ENCODE peak calls at places on chromosomes 16 and 17, in eight cellular contexts. I, C, L, K, W, E, V and F are unnamed samples.

GRCh38 chr17:3944485-3945388 is 19.5 kb downstream of the ATP2A3 start:
- DNase-seq in I (peak; percentile 66), C (no peak), L (peak; percentile 49), K (no peak), W (peak; percentile 65), E (peak; percentile 37), V (peak; percentile 85), F (no peak)

GRCh38 chr17:82330322-82331239 is 3.0 kb downstream of the SECTM1 start:
- DNase-seq in I (no peak), C (peak; percentile 93), L (no peak), K (no peak), W (peak; percentile 75), E (peak; percentile 68), V (no peak), F (no peak)

GRCh38 chr17:40281663-40282062 is 6.0 kb upstream of the CDC6 start:
- DNase-seq in I (no peak), C (no peak), L (no peak), K (no peak), W (no peak), E (no peak), V (no peak), F (no peak)

GRCh38 chr17:76585649-76586593 is at the start of gene ST6GALNAC2:
- DNase-seq in I (peak; percentile 84), C (no peak), L (peak; percentile 40), K (no peak), W (no peak), E (peak; percentile 71), V (peak; percentile 47), F (peak; percentile 82)

GRCh38 chr16:84294196-84295142 is at the start of gene WFDC1:
- DNase-seq in I (no peak), C (no peak), L (no peak), K (no peak), W (peak; percentile 39), E (no peak), V (no peak), F (no peak)

GRCh38 chr16:88376835-88377726 is 5.7 kb upstream of the ZNF469 start:
- DNase-seq in I (no peak), C (no peak), L (no peak), K (no peak), W (peak; percentile 20), E (no peak), V (no peak), F (no peak)

GRCh38 chr17:82528484-82529265 is 9.1 kb downstream of the FOXK2 start:
- DNase-seq in I (peak; percentile 33), C (no peak), L (peak; percentile 21), K (peak; percentile 69), W (peak; percentile 12), E (peak; percentile 66), V (peak; percentile 44), F (peak; percentile 53)

GRCh38 chr16:17983114-17983513 is 353.4 kb downstream of the NPIPA8 start:
- DNase-seq in I (no peak), C (no peak), L (no peak), K (no peak), W (no peak), E (no peak), V (no peak), F (no peak)

GRCh38 chr17:1267471-1267947 is 2.7 kb upstream of the BHLHA9 start:
- DNase-seq in I (peak; percentile 35), C (no peak), L (no peak), K (no peak), W (peak; percentile 63), E (no peak), V (peak; percentile 36), F (no peak)

GRCh38 chr17:78399028-78399692 is 20.7 kb downstream of the PGS1 start:
- DNase-seq in I (no peak), C (no peak), L (no peak), K (no peak), W (no peak), E (no peak), V (no peak), F (no peak)

GRCh38 chr17:65235284-65235683 is 98.1 kb downstream of the RGS9 start:
- DNase-seq in I (no peak), C (no peak), L (no peak), K (no peak), W (no peak), E (no peak), V (no peak), F (no peak)

GRCh38 chr17:68674271-68674925 is 73.2 kb upstream of the FAM20A start:
- DNase-seq in I (no peak), C (no peak), L (no peak), K (no peak), W (peak; percentile 28), E (no peak), V (no peak), F (no peak)

DNA sequence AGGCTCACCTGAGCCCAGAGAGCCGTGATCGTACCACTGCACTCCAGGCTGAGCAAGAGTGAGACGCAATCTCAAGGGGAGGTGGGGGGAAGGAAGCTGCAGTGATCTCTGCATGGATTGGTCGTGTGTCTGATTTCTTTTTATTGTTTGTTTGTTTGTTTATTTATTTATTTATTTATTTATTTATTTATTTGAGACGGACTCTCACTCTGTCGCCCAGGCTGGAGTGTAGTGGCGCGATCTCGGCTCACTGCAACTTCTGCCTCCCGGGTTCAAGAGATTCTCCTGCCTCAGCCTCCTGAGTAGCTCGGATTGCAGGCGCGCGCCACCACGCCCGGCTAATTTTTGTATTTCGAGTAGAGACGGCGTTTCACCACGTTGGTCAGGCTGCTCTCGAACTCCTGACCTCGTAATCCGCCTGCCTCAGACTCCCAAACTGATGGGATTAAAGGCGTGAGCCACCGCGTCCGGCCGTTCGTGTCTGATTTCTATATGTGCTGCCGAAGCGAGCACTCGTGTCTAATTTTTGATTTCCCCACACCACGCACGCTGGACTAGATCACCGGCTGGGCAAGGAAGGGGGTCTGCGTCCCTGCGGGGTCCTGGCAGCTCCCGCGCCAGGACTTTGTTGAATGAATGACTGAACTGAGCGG is 448 bp upstream of the TNFRSF12A start:
- DNase-seq in I (no peak), C (no peak), L (no peak), K (no peak), W (no peak), E (no peak), V (no peak), F (no peak)
- H3K27ac ChIP-seq in I (no peak overlapping the region), C (no peak overlapping the region), L (no peak overlapping the region), K (no peak overlapping the region), W (peak overlapping the region; percentile 97), E (peak overlapping the region; percentile 92), V (no peak overlapping the region), F (no peak overlapping the region)

GRCh38 chr16:14310519-14310991 is 239.4 kb downstream of the MRTFB start:
- DNase-seq in I (no peak), C (no peak), L (no peak), K (no peak), W (peak; percentile 55), E (peak; percentile 44), V (no peak), F (no peak)
- H3K4me1 ChIP-seq in I (peaks cover 23% of the 10 kb centered on the region), C (no peaks in the 10 kb centered on the region), L (peaks cover 36% of the 10 kb centered on the region), K (peaks cover 32% of the 10 kb centered on the region), W (peaks cover 18% of the 10 kb centered on the region), E (peaks cover 32% of the 10 kb centered on the region), V (peaks cover 14% of the 10 kb centered on the region), F (no peaks in the 10 kb centered on the region)

DNA sequence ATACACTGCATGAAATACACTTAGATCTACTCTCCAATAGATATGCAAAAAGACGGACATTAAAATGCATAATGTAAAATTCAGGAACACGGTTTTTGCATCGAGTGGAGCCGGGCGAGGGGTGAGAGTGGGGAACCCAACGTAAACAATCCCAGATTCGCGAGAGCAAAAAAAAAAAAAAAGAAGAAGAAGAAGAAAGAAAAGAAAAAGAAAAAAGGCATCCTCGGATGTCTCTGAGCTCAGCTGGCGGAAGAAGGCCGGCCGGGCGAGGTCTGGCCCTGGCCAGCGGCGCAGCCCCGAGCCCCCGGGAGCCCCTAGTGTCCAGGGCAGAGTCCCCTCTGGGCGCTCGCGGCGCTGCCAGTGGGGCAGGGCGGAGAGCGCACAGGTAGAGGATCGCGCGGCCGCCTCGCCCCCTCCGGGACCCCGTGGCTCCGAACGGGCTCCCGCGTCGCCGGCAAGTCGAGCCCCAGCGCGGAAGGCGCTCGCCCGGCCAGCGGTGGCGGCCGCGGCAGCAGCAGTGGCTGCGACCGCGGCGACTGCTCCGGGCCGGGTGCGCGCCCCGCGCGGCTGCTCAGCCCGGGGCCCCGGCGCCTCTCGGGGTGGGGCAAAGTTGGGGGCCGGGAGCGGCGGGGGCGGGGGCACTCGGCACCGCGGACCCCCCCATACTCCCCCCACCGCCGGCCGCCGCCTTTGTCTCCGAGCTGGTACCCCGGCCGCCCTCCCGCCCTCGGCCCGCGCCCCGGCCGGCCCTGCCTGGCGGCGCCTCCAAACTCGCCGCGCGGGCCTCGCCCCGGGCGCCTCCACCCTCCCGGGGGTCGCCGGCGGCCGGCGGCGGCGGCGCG is 9.7 kb upstream of the ZFHX3 start:
- DNase-seq in I (no peak), C (peak; percentile 28), L (no peak), K (no peak), W (peak; percentile 58), E (no peak), V (no peak), F (no peak)
- TF ChIP-seq CTCF in I (no peak), C (no peak), L (no peak), K (peak; percentile 27), W (peak; percentile 30), E (no peak), V (peak; percentile 13), F (no peak)

GRCh38 chr16:29984137-29984763 is 10.6 kb downstream of the TAOK2 start:
- DNase-seq in I (no peak), C (no peak), L (no peak), K (no peak), W (no peak), E (no peak), V (no peak), F (peak; percentile 57)

GRCh38 chr16:29985271-29985811 is 10.1 kb downstream of the HIRIP3 start:
- DNase-seq in I (no peak), C (no peak), L (no peak), K (no peak), W (no peak), E (no peak), V (no peak), F (no peak)

GRCh38 chr16:29986231-29986630 is 9.2 kb downstream of the HIRIP3 start:
- DNase-seq in I (no peak), C (no peak), L (no peak), K (no peak), W (no peak), E (no peak), V (no peak), F (no peak)

GRCh38 chr16:29983420-29984136 is 9.9 kb downstream of the TAOK2 start:
- DNase-seq in I (no peak), C (no peak), L (no peak), K (no peak), W (no peak), E (no peak), V (no peak), F (no peak)

GRCh38 chr16:29984764-29985147 is 10.7 kb downstream of the HIRIP3 start:
- DNase-seq in I (no peak), C (no peak), L (no peak), K (no peak), W (no peak), E (no peak), V (no peak), F (no peak)
- H3K27ac ChIP-seq in I (no peak overlapping the region), C (no peak overlapping the region), L (no peak overlapping the region), K (no peak overlapping the region), W (no peak overlapping the region), E (no peak overlapping the region), V (no peak overlapping the region), F (no peak overlapping the region)

DNA sequence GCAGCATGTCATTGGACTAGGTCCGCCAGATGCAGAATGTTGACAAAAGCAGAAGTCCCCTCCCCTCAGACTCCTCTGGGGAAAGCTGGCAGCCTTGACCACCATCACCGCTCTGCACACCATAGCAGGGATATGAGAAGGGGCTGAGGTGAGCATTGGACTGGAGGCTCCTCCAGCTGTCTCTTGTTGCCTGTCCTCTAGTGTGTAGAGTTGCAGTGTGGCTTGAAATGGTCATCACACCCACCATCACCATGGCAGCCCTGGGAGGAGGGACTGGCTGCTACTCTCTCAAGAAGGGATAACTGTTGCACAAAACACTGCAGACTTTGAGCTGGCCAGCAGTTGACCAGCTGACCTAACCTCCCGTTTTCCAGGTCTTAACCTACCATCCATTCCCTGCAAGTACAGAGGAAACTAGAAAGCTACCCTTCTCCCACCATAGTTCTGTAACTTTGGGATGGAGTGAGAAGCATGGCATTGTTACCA is 38.3 kb downstream of the HLF start:
- DNase-seq in I (no peak), C (no peak), L (no peak), K (no peak), W (no peak), E (no peak), V (no peak), F (no peak)
- H3K4me1 ChIP-seq in I (peaks cover 6% of the 10 kb centered on the region), C (no peaks in the 10 kb centered on the region), L (no peaks in the 10 kb centered on the region), K (no peaks in the 10 kb centered on the region), W (no peaks in the 10 kb centered on the region), E (peaks cover 2% of the 10 kb centered on the region), V (peaks cover 3% of the 10 kb centered on the region), F (peaks cover 2% of the 10 kb centered on the region)